ENCODE peak calls at places on chromosomes 13 and 19, in seven cellular contexts. W is dorsolateral prefrontal cortex, N is thoracic aorta, B is transverse colon, X is esophagus squamous epithelium, V is HCT116, K is MM.1S. P is an unnamed sample.

GRCh38 chr19:45402469-45403070 is 2.3 kb downstream of the PPP1R13L start:
- DNase-seq in W (no peak), N (no peak), B (peak), X (no peak), V (no peak), K (no peak), P (no peak)

GRCh38 chr13:70014337-70014736 is 93.3 kb upstream of the ATXN8OS start:
- DNase-seq in W (no peak), N (no peak), B (no peak), X (no peak), V (no peak), K (no peak), P (no peak)

GRCh38 chr19:35856546-35857149 is at the start of gene KIRREL2:
- DNase-seq in W (no peak), N (no peak), B (no peak), X (no peak), V (no peak), K (no peak), P (no peak)

GRCh38 chr19:10884273-10884672 is 12.9 kb downstream of the CARM1 start:
- DNase-seq in W (no peak), N (no peak), B (peak), X (no peak), V (peak), K (no peak), P (no peak)

GRCh38 chr13:112818698-112819045 is 128.8 kb downstream of the ATP11A start:
- DNase-seq in W (no peak), N (no peak), B (no peak), X (no peak), V (no peak), K (no peak), P (no peak)

GRCh38 chr19:38685666-38686529 is 38.4 kb downstream of the ACTN4 start:
- DNase-seq in W (no peak), N (no peak), B (no peak), X (no peak), V (peak), K (peak), P (no peak)

GRCh38 chr13:66657165-66657895 is 572.8 kb downstream of the PCDH9 start:
- DNase-seq in W (peak), N (no peak), B (no peak), X (no peak), V (peak), K (no peak), P (peak)

GRCh38 chr19:30224689-30225606 is 147.2 kb upstream of the ZNF536 start:
- DNase-seq in W (peak), N (no peak), B (no peak), X (no peak), V (no peak), K (no peak), P (no peak)

GRCh38 chr19:28468701-28469459 is 744.1 kb downstream of the UQCRFS1 start:
- DNase-seq in W (no peak), N (no peak), B (peak), X (no peak), V (no peak), K (peak), P (no peak)

GRCh38 chr19:49017666-49018351 is 918 bp upstream of the LHB start:
- DNase-seq in W (peak), N (no peak), B (peak), X (no peak), V (peak), K (peak), P (no peak)

GRCh38 chr13:32850311-32851052 is 165.7 kb upstream of the KL start:
- DNase-seq in W (no peak), N (no peak), B (no peak), X (no peak), V (no peak), K (no peak), P (no peak)

GRCh38 chr19:22144394-22144793 is 52.4 kb downstream of the ZNF676 start:
- DNase-seq in W (no peak), N (no peak), B (no peak), X (no peak), V (peak), K (no peak), P (no peak)

GRCh38 chr13:73767191-73767741 is 366.9 kb downstream of the KLF12 start:
- DNase-seq in W (no peak), N (no peak), B (no peak), X (no peak), V (no peak), K (no peak), P (no peak)

GRCh38 chr13:73772449-73773186 is 361.6 kb downstream of the KLF12 start:
- DNase-seq in W (no peak), N (no peak), B (no peak), X (no peak), V (no peak), K (no peak), P (no peak)

GRCh38 chr13:73765651-73766384 is 368.4 kb downstream of the KLF12 start:
- DNase-seq in W (peak), N (peak), B (peak), X (no peak), V (no peak), K (no peak), P (no peak)

DNA sequence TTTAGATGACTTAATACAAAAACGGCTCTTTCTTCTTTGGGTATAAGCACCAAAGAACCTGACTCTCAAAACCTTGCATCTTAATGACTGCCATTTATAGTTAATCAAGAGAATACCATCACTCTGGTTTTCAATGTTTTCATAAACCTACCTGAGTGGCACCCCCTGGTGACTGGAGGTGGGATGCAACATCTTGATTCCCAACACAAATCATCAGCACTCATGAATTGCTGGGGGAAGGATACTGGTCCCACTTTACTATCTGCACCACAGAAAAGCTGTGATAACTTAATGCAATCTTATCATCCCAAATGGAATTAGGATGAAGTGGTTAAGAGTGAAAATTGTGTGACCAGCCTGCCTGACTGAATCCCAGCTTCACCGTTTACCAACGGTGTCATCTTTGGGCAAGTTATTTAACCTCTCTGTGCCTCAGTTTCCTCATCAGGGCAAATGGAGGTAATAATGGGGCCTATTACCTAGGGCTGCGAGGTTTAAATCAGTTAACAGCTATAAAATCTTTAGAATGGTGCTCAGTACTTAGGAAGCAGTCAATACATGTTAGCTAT is 366.4 kb downstream of the KLF12 start:
- DNase-seq in W (no peak), N (no peak), B (no peak), X (no peak), V (no peak), K (no peak), P (no peak)
- TF ChIP-seq CTCF in W (peak), N (peak), B (peak), X (peak), V (peak), K (peak), P (peak)

GRCh38 chr13:99257291-99257690 is 888 bp downstream of the GPR18 start:
- DNase-seq in W (no peak), N (no peak), B (no peak), X (no peak), V (no peak), K (no peak), P (no peak)

GRCh38 chr13:99260216-99260615 is 2.0 kb upstream of the GPR18 start:
- DNase-seq in W (no peak), N (no peak), B (no peak), X (no peak), V (no peak), K (no peak), P (no peak)

GRCh38 chr13:99258210-99258860 is at the start of gene GPR18:
- DNase-seq in W (no peak), N (no peak), B (no peak), X (no peak), V (no peak), K (no peak), P (no peak)

GRCh38 chr13:99261040-99261439 is 2.9 kb upstream of the GPR18 start:
- DNase-seq in W (no peak), N (no peak), B (no peak), X (no peak), V (no peak), K (no peak), P (no peak)

DNA sequence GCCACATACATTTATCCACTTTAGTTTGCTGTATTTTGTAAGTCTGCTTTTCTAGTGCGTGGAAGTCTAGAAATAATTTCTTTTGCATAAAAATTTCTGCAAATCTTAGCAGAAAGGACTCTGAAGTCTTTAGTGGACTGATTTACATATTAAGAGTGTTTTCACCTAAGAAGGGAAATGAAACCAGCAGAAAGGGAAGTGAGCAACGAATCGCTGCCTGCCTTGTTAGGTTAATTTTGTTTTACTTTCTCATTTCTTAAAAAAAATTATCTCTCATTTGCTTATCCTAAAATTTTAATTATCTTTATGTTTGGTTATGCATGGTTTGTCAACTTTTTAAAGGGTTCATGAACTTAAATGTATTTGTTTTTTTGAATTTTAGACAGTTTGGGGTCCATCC is 767 bp upstream of the GPR18 start:
- DNase-seq in W (no peak), N (no peak), B (no peak), X (no peak), V (no peak), K (peak), P (no peak)
- H3K27ac ChIP-seq in W (no peak), N (no peak), B (peak), X (no peak), V (no peak), K (no peak), P (no peak)

GRCh38 chr19:19561946-19562664 is 24.0 kb downstream of the CILP2 start:
- DNase-seq in W (no peak), N (no peak), B (no peak), X (no peak), V (no peak), K (no peak), P (no peak)

GRCh38 chr19:19563348-19563848 is 25.3 kb downstream of the CILP2 start:
- DNase-seq in W (no peak), N (no peak), B (no peak), X (no peak), V (no peak), K (no peak), P (no peak)

GRCh38 chr19:19566306-19566705 is 28.2 kb downstream of the CILP2 start:
- DNase-seq in W (no peak), N (no peak), B (no peak), X (no peak), V (no peak), K (no peak), P (no peak)

GRCh38 chr19:19559942-19560341 is 21.9 kb downstream of the CILP2 start:
- DNase-seq in W (no peak), N (no peak), B (no peak), X (no peak), V (no peak), K (no peak), P (no peak)

DNA sequence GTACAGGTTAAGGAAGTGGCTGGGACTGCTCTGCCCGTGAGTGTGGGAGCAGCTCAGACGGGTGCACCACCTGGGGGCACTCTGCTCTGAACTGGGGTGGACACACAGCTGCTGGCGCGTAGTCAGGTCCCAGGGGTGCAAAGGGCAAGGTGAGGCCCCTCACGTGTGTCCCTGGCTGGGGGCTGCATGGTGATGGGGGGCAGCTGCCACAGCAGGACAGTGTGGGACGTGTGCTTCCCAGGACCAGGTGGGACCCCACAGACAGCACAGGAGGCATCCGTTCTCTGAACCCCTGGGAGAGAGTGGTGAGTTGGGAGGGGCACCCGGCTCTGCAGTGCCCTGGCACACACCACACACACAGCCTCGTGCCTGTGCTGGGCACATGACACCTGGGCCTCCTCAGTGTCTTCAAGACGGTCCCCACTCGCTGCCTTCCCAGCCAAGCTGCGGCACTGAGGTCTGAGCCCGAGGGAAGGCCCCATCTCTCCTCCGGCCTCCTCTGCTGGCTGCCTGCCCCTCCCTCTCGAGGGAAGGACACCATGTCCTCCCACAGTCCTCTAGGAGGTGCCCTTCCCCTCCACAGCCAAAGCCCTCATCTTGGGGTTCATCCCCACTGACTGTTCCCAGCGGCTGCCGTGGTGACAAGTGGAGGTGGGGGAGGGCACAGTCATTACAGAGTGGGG is 24.7 kb downstream of the CILP2 start:
- DNase-seq in W (no peak), N (no peak), B (no peak), X (no peak), V (no peak), K (no peak), P (no peak)
- TF ChIP-seq CTCF in W (no peak), N (no peak), B (no peak), X (no peak), V (no peak), K (no peak), P (no peak)

GRCh38 chr19:41224632-41225031 is 5.6 kb downstream of the AXL start:
- DNase-seq in W (no peak), N (no peak), B (no peak), X (no peak), V (no peak), K (no peak), P (no peak)
- H3K27ac ChIP-seq in W (no peak), N (peak), B (peak), X (no peak), V (peak), K (no peak), P (peak)

DNA sequence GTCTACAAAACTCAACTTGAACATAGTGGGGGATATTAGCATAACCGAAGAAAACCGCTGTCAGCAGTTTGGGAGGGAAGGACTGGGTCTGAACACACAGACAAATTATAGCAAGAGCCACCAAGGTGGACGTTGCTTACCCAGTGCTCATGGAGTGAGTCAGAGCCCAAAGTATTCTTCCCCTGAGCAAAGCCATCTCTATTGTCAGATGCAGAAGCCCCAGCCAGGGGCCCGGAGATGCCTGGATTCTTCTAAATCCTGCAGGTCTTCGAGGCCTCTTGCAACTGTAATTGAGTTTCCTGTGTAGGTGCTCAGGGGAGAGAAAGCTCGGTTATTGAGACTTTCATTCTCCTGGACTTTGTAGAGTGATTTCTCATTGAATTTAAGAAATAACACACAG is 384.5 kb downstream of the IRS2 start:
- DNase-seq in W (no peak), N (no peak), B (no peak), X (no peak), V (no peak), K (no peak), P (no peak)
- TF ChIP-seq CTCF in W (no peak), N (no peak), B (no peak), X (no peak), V (no peak), K (no peak), P (no peak)

DNA sequence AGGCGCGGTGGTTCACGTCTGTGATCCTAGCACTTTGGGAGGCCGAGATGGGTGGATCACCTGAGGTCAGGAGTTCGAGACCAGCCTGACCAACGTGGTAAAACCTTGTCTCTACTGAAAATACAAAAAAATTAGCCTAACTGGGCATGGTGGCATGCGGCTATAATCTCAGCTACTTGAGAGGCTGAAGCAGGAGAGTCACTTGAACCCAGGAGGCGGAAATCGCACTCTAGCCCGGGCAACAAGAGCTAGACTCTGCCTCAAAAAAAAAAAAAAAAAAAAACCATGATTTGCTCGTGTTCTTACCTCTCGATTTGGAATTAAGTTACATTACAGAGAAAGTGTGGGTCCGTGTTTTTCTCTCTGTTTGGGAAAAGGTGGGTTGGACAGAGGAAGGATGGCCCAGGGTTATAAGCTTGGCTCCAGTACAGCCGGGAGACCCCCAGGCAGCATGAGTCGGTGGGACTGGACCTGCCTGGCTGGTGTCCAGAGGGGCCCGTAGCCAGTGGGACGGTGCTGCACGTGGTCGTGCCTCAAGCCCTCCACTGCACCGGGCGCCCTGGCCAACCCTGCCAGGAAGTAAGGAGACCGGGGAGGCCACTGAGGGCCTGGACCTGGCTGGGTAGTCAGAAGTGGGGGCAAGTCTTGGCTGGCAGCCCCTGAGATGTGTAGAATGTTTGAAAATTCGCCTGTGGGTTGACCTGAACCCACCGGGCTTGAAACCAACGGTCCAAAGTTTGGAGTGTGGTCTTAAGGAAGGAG is 3.7 kb downstream of the RPS15 start:
- DNase-seq in W (no peak), N (no peak), B (no peak), X (no peak), V (no peak), K (no peak), P (no peak)
- H3K27ac ChIP-seq in W (no peak), N (no peak), B (no peak), X (no peak), V (peak), K (peak), P (peak)

GRCh38 chr19:34677386-34678084 is at the start of gene ZNF302:
- DNase-seq in W (peak), N (peak), B (peak), X (peak), V (peak), K (peak), P (peak)
- TF ChIP-seq CTCF in W (no peak), N (no peak), B (no peak), X (no peak), V (no peak), K (no peak), P (no peak)

DNA sequence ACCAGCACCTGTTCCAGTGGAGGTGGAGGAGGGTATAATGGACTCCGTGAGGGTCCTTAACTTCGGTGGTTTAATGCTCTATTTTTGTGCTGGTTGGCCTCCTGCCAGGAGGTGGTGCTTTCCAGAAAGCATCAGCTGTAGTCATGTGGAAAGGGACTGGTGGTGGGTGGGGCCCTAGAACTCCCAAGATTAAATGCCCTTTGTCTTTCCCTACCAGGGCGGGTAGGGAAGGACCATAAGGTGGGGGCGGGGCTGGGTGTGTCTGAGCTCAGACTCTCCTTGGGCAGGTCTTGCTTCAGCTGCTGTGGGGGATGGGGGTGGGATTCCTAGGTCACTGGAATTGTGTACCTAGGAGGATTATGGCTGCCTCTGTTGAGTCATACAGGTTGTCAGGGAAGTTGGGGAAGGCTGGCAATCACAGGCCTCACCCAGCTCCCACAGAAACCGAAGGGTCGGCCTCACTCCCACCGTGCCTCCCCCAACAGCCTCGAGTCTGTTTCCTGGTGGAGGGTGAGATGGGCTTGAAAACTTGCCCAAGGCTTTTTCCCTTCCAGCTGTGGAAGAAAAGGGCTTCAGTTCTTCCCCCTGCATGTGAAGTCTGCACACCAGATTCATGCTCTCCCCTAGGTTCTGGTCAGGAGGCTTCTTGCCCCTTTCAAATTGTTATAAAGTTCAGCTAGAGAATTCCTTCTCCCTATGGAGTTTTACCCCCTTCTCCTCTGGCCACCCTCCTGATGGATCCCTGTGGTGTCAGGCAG is 60.3 kb upstream of the CLDN10 start:
- DNase-seq in W (no peak), N (no peak), B (peak), X (no peak), V (no peak), K (no peak), P (no peak)
- H3K27ac ChIP-seq in W (no peak), N (no peak), B (peak), X (peak), V (no peak), K (no peak), P (no peak)